ENCODE peak calls at places on chromosomes 13 and 19, in eight cellular contexts. L is T-helper 17 cell; E is fibroblast of pulmonary artery; Y is OCI-LY7; U is lung microvascular endothelial cell; W is osteocyte; M is AG20443; Z is stimulated activated CD4-positive, alpha-beta T cell treated with anti-CD3 and anti-CD28 coated beads, Interleukin-12 subunit alpha, Interleukin-12 subunit beta, amount 100 ng/mL, for 48 hours. F is an unnamed sample.

GRCh38 chr19:3387645-3388589 is 21.5 kb downstream of the NFIC start:
- DNase-seq in L (no peak), E (no peak), Y (no peak), U (peak; percentile 48), W (no peak), M (peak; percentile 81), Z (no peak), F (peak; percentile 64)

GRCh38 chr13:65606622-65607021 is 1623.5 kb downstream of the PCDH9 start:
- DNase-seq in L (no peak), E (peak; percentile 58), Y (no peak), U (no peak), W (no peak), M (no peak), Z (no peak), F (no peak)

GRCh38 chr13:95362666-95363065 is 61.4 kb upstream of the ABCC4 start:
- DNase-seq in L (no peak), E (no peak), Y (no peak), U (no peak), W (no peak), M (no peak), Z (no peak), F (no peak)

GRCh38 chr13:52670726-52671125 is 18.1 kb downstream of the SUGT1 start:
- DNase-seq in L (no peak), E (no peak), Y (no peak), U (no peak), W (no peak), M (no peak), Z (no peak), F (no peak)

GRCh38 chr19:39112338-39112890 is 13.2 kb upstream of the PAK4 start:
- DNase-seq in L (no peak), E (no peak), Y (no peak), U (no peak), W (no peak), M (no peak), Z (no peak), F (no peak)

GRCh38 chr13:71378992-71379905 is 487.8 kb downstream of the DACH1 start:
- DNase-seq in L (no peak), E (peak; percentile 19), Y (no peak), U (peak; percentile 12), W (no peak), M (no peak), Z (no peak), F (peak; percentile 30)

GRCh38 chr13:42078113-42078769 is 29.8 kb downstream of the DGKH start:
- DNase-seq in L (no peak), E (no peak), Y (peak; percentile 4), U (no peak), W (no peak), M (peak; percentile 12), Z (no peak), F (no peak)

GRCh38 chr13:98823442-98823841 is 71.0 kb upstream of the SLC15A1 start:
- DNase-seq in L (no peak), E (no peak), Y (no peak), U (no peak), W (no peak), M (no peak), Z (no peak), F (no peak)

GRCh38 chr19:4368128-4368820 is 24.9 kb downstream of the MPND start:
- DNase-seq in L (no peak), E (peak; percentile 35), Y (no peak), U (peak; percentile 29), W (no peak), M (no peak), Z (peak; percentile 27), F (peak; percentile 61)

GRCh38 chr19:38543807-38544568 is 73.8 kb downstream of the MAP4K1 start:
- DNase-seq in L (no peak), E (peak; percentile 77), Y (peak; percentile 59), U (peak; percentile 88), W (no peak), M (peak; percentile 77), Z (no peak), F (peak; percentile 82)

GRCh38 chr19:38505958-38506357 is 72.5 kb downstream of the RYR1 start:
- DNase-seq in L (no peak), E (no peak), Y (no peak), U (no peak), W (no peak), M (no peak), Z (no peak), F (no peak)

GRCh38 chr13:38697628-38698333 is 10.9 kb downstream of the FREM2 start:
- DNase-seq in L (no peak), E (no peak), Y (no peak), U (no peak), W (no peak), M (no peak), Z (no peak), F (no peak)

GRCh38 chr19:35908010-35908441 is at the start of gene TYROBP:
- DNase-seq in L (no peak), E (no peak), Y (no peak), U (no peak), W (no peak), M (no peak), Z (no peak), F (no peak)

GRCh38 chr19:38417544-38418506 is 8.2 kb downstream of the RASGRP4 start:
- DNase-seq in L (peak; percentile 30), E (no peak), Y (peak; percentile 57), U (no peak), W (no peak), M (peak; percentile 59), Z (peak; percentile 57), F (no peak)

GRCh38 chr13:44350775-44351504 is 22.7 kb upstream of the SERP2 start:
- DNase-seq in L (no peak), E (no peak), Y (no peak), U (no peak), W (no peak), M (no peak), Z (no peak), F (no peak)

GRCh38 chr19:48344892-48345291 is 18.8 kb downstream of the TMEM143 start:
- DNase-seq in L (no peak), E (no peak), Y (no peak), U (no peak), W (no peak), M (no peak), Z (no peak), F (no peak)

GRCh38 chr13:63381078-63381859 is 1965.6 kb upstream of the PCDH20 start:
- DNase-seq in L (no peak), E (peak; percentile 27), Y (no peak), U (no peak), W (no peak), M (no peak), Z (no peak), F (no peak)

GRCh38 chr19:4539697-4540581 is at the start of gene LRG1:
- DNase-seq in L (no peak), E (peak; percentile 79), Y (peak; percentile 50), U (no peak), W (no peak), M (no peak), Z (no peak), F (peak; percentile 55)

GRCh38 chr19:31408460-31409124 is 59.4 kb upstream of the TSHZ3 start:
- DNase-seq in L (no peak), E (peak; percentile 98), Y (no peak), U (no peak), W (no peak), M (peak; percentile 76), Z (no peak), F (no peak)

F was measured in dermis blood vessel endothelial cell.